ENCODE peak calls at places on chromosomes 6 and 20, in six cellular contexts. O is endothelial cell of umbilical vein, Z is A549, R is K562, C is HepG2, H is GM12878. N is an unnamed sample.

GRCh38 chr6:22821664-22822320 is 252.4 kb downstream of the HDGFL1 start:
- DNase-seq in O (no peak), Z (no peak), R (no peak), C (no peak), H (no peak), N (no peak)

GRCh38 chr6:42260972-42261371 is 43.3 kb upstream of the MRPS10 start:
- DNase-seq in O (no peak), Z (peak; percentile 52), R (peak; percentile 80), C (no peak), H (no peak), N (peak; percentile 65)

GRCh38 chr6:37717836-37718251 is 20.2 kb upstream of the MDGA1 start:
- DNase-seq in O (peak; percentile 61), Z (no peak), R (no peak), C (no peak), H (no peak), N (no peak)

GRCh38 chr6:90088009-90088408 is 193.7 kb downstream of the GJA10 start:
- DNase-seq in O (peak; percentile 62), Z (no peak), R (no peak), C (no peak), H (no peak), N (peak; percentile 54)

GRCh38 chr6:108562503-108562993 is 1.8 kb downstream of the FOXO3 start:
- DNase-seq in O (peak; percentile 76), Z (peak; percentile 35), R (peak; percentile 69), C (peak; percentile 80), H (no peak), N (peak; percentile 94)

GRCh38 chr20:64165866-64166600 is 1.8 kb downstream of the MYT1 start:
- DNase-seq in O (no peak), Z (no peak), R (no peak), C (no peak), H (no peak), N (no peak)

GRCh38 chr20:10784337-10785183 is 110.8 kb upstream of the JAG1 start:
- DNase-seq in O (no peak), Z (no peak), R (no peak), C (no peak), H (no peak), N (peak; percentile 6)

GRCh38 chr20:30811896-30812671 is 445.4 kb upstream of the DEFB115 start:
- DNase-seq in O (no peak), Z (no peak), R (peak; percentile 65), C (no peak), H (peak; percentile 20), N (peak; percentile 49)

GRCh38 chr6:166582258-166582657 is 4.2 kb downstream of the RAMACL start:
- DNase-seq in O (no peak), Z (no peak), R (no peak), C (no peak), H (no peak), N (no peak)

GRCh38 chr20:46401478-46401860 is 4.9 kb downstream of the ELMO2 start:
- DNase-seq in O (no peak), Z (no peak), R (no peak), C (no peak), H (peak; percentile 40), N (no peak)

GRCh38 chr6:158467923-158468322 is 92.0 kb upstream of the TMEM181 start:
- DNase-seq in O (no peak), Z (no peak), R (no peak), C (no peak), H (no peak), N (no peak)

GRCh38 chr20:25632940-25633790 is 9.4 kb upstream of the NANP start:
- DNase-seq in O (peak; percentile 35), Z (no peak), R (no peak), C (no peak), H (no peak), N (no peak)

GRCh38 chr6:51915098-51915497 is 172.3 kb downstream of the PKHD1 start:
- DNase-seq in O (no peak), Z (no peak), R (no peak), C (no peak), H (no peak), N (no peak)

GRCh38 chr6:25172819-25173218 is 106.4 kb upstream of the CARMIL1 start:
- DNase-seq in O (no peak), Z (no peak), R (no peak), C (no peak), H (no peak), N (no peak)

GRCh38 chr6:104940238-104940880 is 16.5 kb upstream of the LIN28B start:
- DNase-seq in O (no peak), Z (no peak), R (no peak), C (peak; percentile 54), H (no peak), N (no peak)

GRCh38 chr6:33640361-33640760 is 19.2 kb downstream of the ITPR3 start:
- DNase-seq in O (no peak), Z (no peak), R (no peak), C (no peak), H (no peak), N (no peak)

GRCh38 chr6:53532061-53532797 is 12.7 kb downstream of the GCLC start:
- DNase-seq in O (no peak), Z (no peak), R (peak; percentile 43), C (no peak), H (no peak), N (no peak)

GRCh38 chr6:12482386-12482785 is 192.2 kb downstream of the EDN1 start:
- DNase-seq in O (peak; percentile 24), Z (no peak), R (no peak), C (no peak), H (no peak), N (no peak)

GRCh38 chr20:18190466-18191233 is 53.0 kb downstream of the KAT14 start:
- DNase-seq in O (no peak), Z (no peak), R (no peak), C (no peak), H (no peak), N (no peak)

GRCh38 chr6:42193491-42193894 is 1.3 kb downstream of the GUCA1B start:
- DNase-seq in O (no peak), Z (no peak), R (peak; percentile 51), C (no peak), H (no peak), N (no peak)

GRCh38 chr6:69936674-69937363 is 70.5 kb downstream of the COL19A1 start:
- DNase-seq in O (no peak), Z (no peak), R (no peak), C (no peak), H (no peak), N (no peak)

GRCh38 chr20:45975686-45976085 is 3.7 kb upstream of the ZNF335 start:
- DNase-seq in O (no peak), Z (no peak), R (no peak), C (no peak), H (no peak), N (no peak)

GRCh38 chr20:2178328-2179232 is 77.0 kb downstream of the STK35 start:
- DNase-seq in O (peak; percentile 7), Z (no peak), R (no peak), C (no peak), H (no peak), N (no peak)

GRCh38 chr20:31845300-31845863 is at the start of gene FOXS1:
- DNase-seq in O (peak; percentile 17), Z (no peak), R (no peak), C (no peak), H (no peak), N (no peak)
- TF ChIP-seq MYC in O (no peak), Z (no peak), R (no peak), C (no peak), H (no peak), N (no peak)

DNA sequence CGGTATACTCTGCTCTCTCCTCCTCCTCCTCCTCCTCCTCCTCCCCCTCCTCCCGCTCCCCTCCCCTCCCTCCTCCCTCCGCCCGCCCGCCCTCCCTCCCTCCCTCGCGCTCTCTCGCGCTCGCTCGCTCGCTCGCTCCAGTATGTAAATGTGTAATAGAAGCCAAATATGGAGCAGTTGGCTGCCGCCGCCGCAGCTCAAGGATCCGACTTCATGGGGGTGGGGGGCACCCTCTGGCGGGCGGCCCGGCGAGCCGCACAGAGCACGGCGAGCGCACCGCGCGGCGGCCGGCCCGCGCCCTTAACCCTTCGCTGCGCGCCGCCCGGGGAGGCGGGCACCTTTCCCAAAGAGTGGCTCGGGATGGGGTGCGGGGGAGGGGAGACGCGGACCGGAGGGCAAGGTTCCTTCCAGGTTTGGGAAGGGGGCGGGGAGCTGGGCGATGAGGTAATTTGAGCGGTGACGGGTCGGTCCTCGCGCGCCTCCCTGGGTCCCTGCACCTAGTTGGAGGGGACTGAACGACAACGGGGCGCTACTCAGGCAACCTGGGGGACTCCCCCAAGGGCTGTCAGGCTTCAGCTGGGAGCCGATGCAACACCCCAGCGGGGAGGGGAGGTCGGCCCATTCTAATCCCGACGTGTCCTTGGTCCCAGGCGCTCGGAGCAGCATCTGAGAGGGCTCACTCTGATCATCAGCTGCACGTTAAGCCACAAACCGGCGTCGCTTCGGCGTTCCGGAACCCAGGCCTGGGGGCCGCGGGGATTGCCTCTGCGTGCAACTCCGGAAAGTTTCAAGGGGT is 407 bp upstream of the ATXN1 start:
- DNase-seq in O (peak; percentile 89), Z (peak; percentile 61), R (peak; percentile 75), C (peak; percentile 92), H (no peak), N (peak; percentile 95)
- TF ChIP-seq POLR2A in O (no peak), Z (no peak), R (no peak), C (no peak), H (peak; percentile 68), N (peak; percentile 4)

GRCh38 chr6:27138837-27139752 is 108.4 kb upstream of the PRSS16 start:
- DNase-seq in O (peak; percentile 58), Z (no peak), R (peak; percentile 74), C (no peak), H (peak; percentile 95), N (peak; percentile 98)

GRCh38 chr6:27138398-27138797 is 109.1 kb upstream of the PRSS16 start:
- DNase-seq in O (no peak), Z (no peak), R (no peak), C (no peak), H (no peak), N (no peak)

GRCh38 chr6:27141013-27141412 is 106.5 kb upstream of the PRSS16 start:
- DNase-seq in O (no peak), Z (no peak), R (no peak), C (no peak), H (no peak), N (no peak)

GRCh38 chr6:27141472-27142015 is 106.0 kb upstream of the PRSS16 start:
- DNase-seq in O (no peak), Z (no peak), R (no peak), C (no peak), H (no peak), N (no peak)

DNA sequence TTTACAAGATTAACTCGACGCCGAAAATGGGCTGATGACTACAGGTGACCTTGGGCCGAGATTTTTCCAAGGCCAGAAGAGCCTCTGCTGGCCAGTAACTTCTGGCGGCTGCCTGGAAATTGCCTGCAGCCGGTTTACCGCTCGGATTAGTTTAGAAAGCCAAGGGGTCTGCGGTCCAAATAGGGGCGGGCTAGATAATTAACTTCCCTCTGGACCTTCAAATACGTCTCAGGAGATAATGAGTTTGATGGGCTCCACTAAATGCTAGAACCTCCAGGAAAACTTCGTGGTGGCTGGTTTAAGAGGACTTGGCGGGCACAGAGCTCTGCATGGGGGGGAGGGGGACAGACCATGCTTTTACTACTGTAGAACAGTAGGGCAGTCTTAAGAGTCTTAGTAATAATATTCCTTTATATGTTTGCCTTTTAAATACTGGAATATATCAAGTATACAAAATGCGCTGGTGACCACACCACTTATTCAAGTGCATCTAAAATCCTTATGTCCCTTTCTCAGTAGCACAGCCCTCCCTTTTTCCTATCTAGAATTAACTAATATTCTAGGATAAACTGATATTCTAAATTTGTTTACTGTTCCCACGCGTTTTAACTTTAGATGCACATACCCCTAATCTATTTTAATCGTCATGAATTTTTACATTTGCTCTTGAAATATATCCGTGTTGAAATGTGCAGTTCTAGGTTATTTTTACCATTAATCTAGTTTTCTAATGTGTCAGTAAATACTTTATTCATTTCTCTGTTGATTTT is 107.6 kb upstream of the PRSS16 start:
- DNase-seq in O (peak; percentile 44), Z (no peak), R (no peak), C (no peak), H (no peak), N (peak; percentile 87)
- TF ChIP-seq MYC in O (no peak), Z (no peak), R (no peak), C (no peak), H (no peak), N (no peak)

GRCh38 chr6:30556964-30557682 is at the start of gene PRR3:
- DNase-seq in O (peak; percentile 85), Z (peak; percentile 67), R (peak; percentile 92), C (peak; percentile 94), H (peak; percentile 80), N (peak; percentile 95)
- TF ChIP-seq POLR2A in O (peak; percentile 55), Z (peak; percentile 49), R (peak; percentile 94), C (peak; percentile 86), H (peak; percentile 87), N (peak; percentile 78)